ENCODE peak calls at places on chromosomes 3 and 15, in ten cellular contexts. L is ovary, K is DND-41, Q is PC-3, R is OCI-LY7, G is GM23248, S is MM.1S, Z is neuronal stem cell, E is IMR-90, A is lung. V is an unnamed sample.

GRCh38 chr3:166274342-166274741 is 437.1 kb upstream of the BCHE start:
- DNase-seq in L (no peak), K (no peak), Q (peak; percentile 79), R (no peak), G (no peak), S (no peak), Z (no peak), E (peak; percentile 65), A (no peak), V (no peak)

GRCh38 chr3:119184808-119185690 is 11.7 kb downstream of the UPK1B start:
- DNase-seq in L (no peak), K (no peak), Q (peak; percentile 99), R (no peak), G (peak; percentile 96), S (no peak), Z (no peak), E (peak; percentile 95), A (no peak), V (no peak)

GRCh38 chr3:185930393-185931107 is 7.3 kb downstream of the TRA2B start:
- DNase-seq in L (no peak), K (no peak), Q (no peak), R (no peak), G (peak; percentile 59), S (no peak), Z (no peak), E (peak; percentile 57), A (no peak), V (no peak)

GRCh38 chr3:115834068-115834467 is 210.8 kb downstream of the GAP43 start:
- DNase-seq in L (no peak), K (no peak), Q (peak; percentile 78), R (no peak), G (peak; percentile 88), S (no peak), Z (no peak), E (peak; percentile 91), A (no peak), V (no peak)

GRCh38 chr15:68218847-68219798 is 10.4 kb downstream of the CLN6 start:
- DNase-seq in L (no peak), K (no peak), Q (no peak), R (no peak), G (no peak), S (no peak), Z (no peak), E (no peak), A (no peak), V (no peak)

GRCh38 chr15:49847937-49848823 is 227.3 kb downstream of the DTWD1 start:
- DNase-seq in L (no peak), K (no peak), Q (peak; percentile 95), R (no peak), G (peak; percentile 94), S (no peak), Z (no peak), E (peak; percentile 99), A (no peak), V (no peak)

GRCh38 chr3:86594838-86595237 is 396.1 kb downstream of the VGLL3 start:
- DNase-seq in L (no peak), K (no peak), Q (peak; percentile 21), R (no peak), G (no peak), S (no peak), Z (no peak), E (no peak), A (no peak), V (no peak)

GRCh38 chr15:59838900-59839299 is 149.8 kb upstream of the BNIP2 start:
- DNase-seq in L (no peak), K (no peak), Q (no peak), R (no peak), G (no peak), S (no peak), Z (no peak), E (no peak), A (no peak), V (no peak)

GRCh38 chr3:9141903-9142302 is 107.5 kb downstream of the SRGAP3 start:
- DNase-seq in L (no peak), K (no peak), Q (peak; percentile 39), R (no peak), G (no peak), S (no peak), Z (no peak), E (no peak), A (no peak), V (no peak)

GRCh38 chr15:71114887-71115566 is at the start of gene THSD4:
- DNase-seq in L (peak; percentile 71), K (no peak), Q (peak; percentile 89), R (peak; percentile 8), G (peak; percentile 91), S (peak; percentile 80), Z (peak; percentile 77), E (peak; percentile 72), A (peak; percentile 90), V (peak; percentile 39)

GRCh38 chr15:71112429-71112828 is 2.8 kb upstream of the THSD4 start:
- DNase-seq in L (no peak), K (no peak), Q (peak; percentile 72), R (no peak), G (no peak), S (no peak), Z (no peak), E (peak; percentile 41), A (no peak), V (no peak)

GRCh38 chr15:71115567-71116351 is 488 bp downstream of the THSD4 start:
- DNase-seq in L (peak; percentile 44), K (no peak), Q (peak; percentile 62), R (no peak), G (peak; percentile 81), S (peak; percentile 60), Z (no peak), E (peak; percentile 58), A (peak; percentile 73), V (no peak)

GRCh38 chr15:71116366-71116765 is 1.1 kb downstream of the THSD4 start:
- DNase-seq in L (no peak), K (no peak), Q (peak; percentile 49), R (no peak), G (no peak), S (no peak), Z (no peak), E (peak; percentile 38), A (no peak), V (no peak)

DNA sequence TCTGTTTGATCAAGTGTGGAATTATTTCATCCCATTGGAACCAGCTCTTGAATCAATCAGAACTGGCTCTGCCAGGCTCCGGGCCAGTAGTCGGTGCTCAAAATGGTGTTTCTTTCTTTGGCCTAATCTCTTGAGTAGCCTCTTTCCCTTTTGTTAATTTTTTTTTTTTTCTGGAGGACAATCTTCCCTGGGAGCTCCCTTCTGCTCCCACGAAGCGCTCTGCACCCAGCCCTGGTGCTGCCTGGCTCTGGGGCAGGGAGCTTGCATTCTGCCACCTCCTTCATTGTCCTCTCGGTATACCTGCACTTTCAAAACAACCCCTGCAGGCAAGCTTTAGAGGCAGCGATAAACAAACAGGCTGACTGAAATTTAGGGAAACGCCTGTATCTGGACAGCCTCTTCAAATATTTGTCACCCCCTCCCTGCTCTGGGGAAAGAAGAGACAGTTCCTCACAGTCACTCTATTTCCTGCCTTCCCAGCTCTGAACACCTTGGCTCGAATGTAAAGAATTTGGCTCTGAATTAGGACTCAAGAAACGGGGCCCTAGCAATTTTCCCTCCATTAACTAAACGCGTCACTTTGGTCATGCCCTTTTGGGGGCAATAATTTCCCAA is 1.1 kb upstream of the THSD4 start:
- DNase-seq in L (no peak), K (no peak), Q (peak; percentile 84), R (no peak), G (no peak), S (no peak), Z (no peak), E (no peak), A (no peak), V (no peak)
- H3K27ac ChIP-seq in L (no peak overlapping the region), K (no peak overlapping the region), Q (peak overlapping the region; percentile 98), R (no peak overlapping the region), G (no peak overlapping the region), S (no peak overlapping the region), Z (no peak overlapping the region), E (no peak overlapping the region), A (no peak overlapping the region), V (no peak overlapping the region)

DNA sequence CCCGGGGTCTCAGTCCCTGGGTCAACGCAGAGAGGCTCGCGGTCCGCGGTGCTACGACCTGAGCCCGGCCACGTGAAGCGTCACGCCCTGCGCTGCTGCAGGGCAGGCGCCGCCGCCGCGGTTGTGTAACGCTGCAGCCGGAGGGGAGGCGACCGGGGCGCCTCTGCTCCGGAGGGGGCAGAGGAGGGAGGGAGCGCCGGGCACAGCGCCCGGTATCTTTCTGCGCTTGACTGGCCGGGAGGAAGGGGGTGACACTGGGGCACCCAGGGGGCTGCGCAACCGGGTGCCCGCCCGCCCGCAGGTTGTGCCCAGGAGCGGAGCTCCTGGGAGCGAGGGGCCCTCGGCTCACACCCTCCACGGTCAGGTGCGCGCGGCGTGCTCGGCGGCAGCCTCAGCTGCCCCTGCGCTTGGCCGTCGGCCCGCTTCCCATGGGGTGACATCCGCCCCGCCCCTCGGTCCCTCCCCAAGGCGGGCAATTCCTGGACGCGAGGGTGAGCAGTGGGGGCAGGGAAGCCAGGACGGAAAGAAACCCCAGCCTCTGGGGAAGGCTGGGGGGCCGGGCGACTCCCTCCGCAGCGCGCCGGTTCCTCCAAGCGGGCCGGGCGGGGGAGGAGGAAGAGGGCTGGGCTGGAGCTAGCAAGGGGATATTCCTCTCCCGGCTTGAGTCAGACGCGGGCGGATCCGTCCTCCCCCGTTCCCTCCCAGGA is 825 bp upstream of the BHLHE40 start:
- DNase-seq in L (peak; percentile 95), K (peak; percentile 88), Q (peak; percentile 98), R (peak; percentile 23), G (peak; percentile 99), S (peak; percentile 85), Z (no peak), E (peak; percentile 97), A (peak; percentile 97), V (peak; percentile 33)
- H3K4me1 ChIP-seq in L (peaks cover 5% of the 10 kb centered on the region), K (peaks cover 56% of the 10 kb centered on the region), Q (peaks cover 29% of the 10 kb centered on the region), R (peaks cover 26% of the 10 kb centered on the region), G (peaks cover 26% of the 10 kb centered on the region), S (peaks cover 14% of the 10 kb centered on the region), Z (peaks cover 10% of the 10 kb centered on the region), E (peaks cover 11% of the 10 kb centered on the region), A (no peaks in the 10 kb centered on the region), V (peaks cover 39% of the 10 kb centered on the region)

DNA sequence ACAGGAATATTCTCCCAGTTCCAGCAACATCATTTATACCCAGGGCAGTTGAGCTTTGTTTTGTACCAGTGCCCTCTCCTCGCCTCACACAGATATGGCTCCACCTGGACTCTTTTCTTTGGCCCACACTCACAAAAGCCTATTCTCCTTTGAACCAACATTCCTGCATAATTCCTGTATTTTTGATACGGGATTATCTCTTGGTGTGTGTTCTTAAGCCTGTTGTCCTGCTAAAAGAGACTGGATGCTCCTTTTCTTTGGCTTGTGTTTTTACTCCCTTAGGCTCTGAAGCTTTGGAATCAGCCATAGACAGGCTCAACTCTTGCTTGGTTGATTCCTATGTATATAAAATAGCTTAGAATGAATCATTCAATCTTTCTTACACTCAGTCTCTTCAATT is 305.4 kb upstream of the SATB1 start:
- DNase-seq in L (no peak), K (no peak), Q (no peak), R (no peak), G (no peak), S (no peak), Z (peak; percentile 45), E (no peak), A (no peak), V (no peak)
- H3K27ac ChIP-seq in L (no peak overlapping the region), K (no peak overlapping the region), Q (peak overlapping the region; percentile 59), R (no peak overlapping the region), G (no peak overlapping the region), S (no peak overlapping the region), Z (no peak overlapping the region), E (no peak overlapping the region), A (no peak overlapping the region), V (no peak overlapping the region)

DNA sequence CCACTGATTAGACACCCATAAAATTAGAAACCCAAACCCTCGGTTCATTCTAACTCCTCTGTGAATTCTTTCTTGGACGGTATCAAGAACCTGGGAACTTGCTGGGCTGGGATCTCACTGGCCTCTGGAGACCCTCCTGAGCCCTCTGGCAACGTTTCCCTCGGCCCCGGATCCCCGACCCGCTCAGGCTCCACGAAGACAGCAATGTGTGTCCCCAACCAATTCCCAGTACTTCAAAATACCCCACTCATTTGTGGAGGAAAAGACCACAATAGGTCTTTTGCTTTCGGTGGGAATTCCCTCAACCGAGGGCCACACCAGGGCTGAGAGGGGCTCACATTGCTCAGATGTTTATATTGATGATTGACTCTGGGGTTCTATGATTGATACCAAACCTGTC is 117.9 kb upstream of the PRR20G start:
- DNase-seq in L (no peak), K (no peak), Q (no peak), R (no peak), G (no peak), S (no peak), Z (no peak), E (no peak), A (no peak), V (no peak)
- H3K4me1 ChIP-seq in L (no peaks in the 10 kb centered on the region), K (no peaks in the 10 kb centered on the region), Q (no peaks in the 10 kb centered on the region), R (no peaks in the 10 kb centered on the region), G (no peaks in the 10 kb centered on the region), S (no peaks in the 10 kb centered on the region), Z (peaks cover 42% of the 10 kb centered on the region), E (no peaks in the 10 kb centered on the region), A (no peaks in the 10 kb centered on the region), V (no peaks in the 10 kb centered on the region)

V was measured in naive thymus-derived CD4-positive, alpha-beta T cell.